ENCODE peak calls at places on chromosomes 6 and 20, in six cellular contexts. T is activated B cell treated with CpG ODN at 0.5 μM for 24 hours, S is lower lobe of right lung, H is WERI-Rb-1, Q is adrenal gland, P is uterus. W is an unnamed sample.

GRCh38 chr6:37176268-37177082 is 6.5 kb downstream of the PIM1 start:
- DNase-seq in Q (no peak), H (peak; percentile 88), P (no peak), T (no peak), S (no peak), W (no peak)

GRCh38 chr6:14652536-14652935 is 535.0 kb downstream of the CD83 start:
- DNase-seq in Q (no peak), P (no peak), H (no peak), S (no peak), T (no peak), W (no peak)

GRCh38 chr20:2397091-2397490 is 16.4 kb downstream of the TGM6 start:
- DNase-seq in P (no peak), Q (no peak), T (no peak), S (no peak), H (no peak), W (no peak)

GRCh38 chr6:116924245-116924644 is 47.2 kb downstream of the RFX6 start:
- DNase-seq in H (no peak), Q (no peak), S (no peak), P (no peak), T (no peak), W (no peak)

GRCh38 chr6:124977067-124977908 is 15.1 kb downstream of the RNF217 start:
- DNase-seq in P (no peak), T (no peak), S (no peak), Q (no peak), H (no peak), W (no peak)

GRCh38 chr20:25052255-25053206 is 5.4 kb downstream of the ACSS1 start:
- DNase-seq in P (peak; percentile 54), H (no peak), Q (peak; percentile 23), T (peak; percentile 4), S (no peak), W (no peak)

GRCh38 chr20:40979247-40979646 is 49.4 kb upstream of the TOP1 start:
- DNase-seq in Q (no peak), T (no peak), P (no peak), H (no peak), S (no peak), W (no peak)

GRCh38 chr6:21227486-21227885 is 366.1 kb upstream of the SOX4 start:
- DNase-seq in Q (no peak), T (no peak), S (no peak), H (no peak), P (no peak), W (no peak)

GRCh38 chr6:163620670-163621330 is 206.3 kb downstream of the QKI start:
- DNase-seq in T (no peak), S (no peak), H (no peak), Q (no peak), P (no peak), W (no peak)

GRCh38 chr20:22698443-22698842 is 114.1 kb upstream of the FOXA2 start:
- DNase-seq in T (no peak), P (no peak), S (no peak), H (no peak), Q (no peak), W (no peak)

GRCh38 chr6:34792605-34793500 is 970 bp downstream of the BLTP3A start:
- DNase-seq in P (peak; percentile 37), H (peak; percentile 41), Q (peak; percentile 69), T (no peak), S (no peak), W (no peak)

GRCh38 chr20:23131766-23132165 is 45.6 kb upstream of the CD93 start:
- DNase-seq in H (no peak), S (no peak), Q (no peak), T (no peak), P (no peak), W (no peak)

GRCh38 chr6:11381801-11382513 is 149.5 kb upstream of the NEDD9 start:
- DNase-seq in T (peak; percentile 58), H (no peak), P (no peak), Q (no peak), S (peak; percentile 64), W (no peak)

GRCh38 chr6:4575724-4576123 is 200.5 kb upstream of the CDYL start:
- DNase-seq in T (no peak), S (no peak), Q (no peak), P (no peak), H (no peak), W (no peak)

DNA sequence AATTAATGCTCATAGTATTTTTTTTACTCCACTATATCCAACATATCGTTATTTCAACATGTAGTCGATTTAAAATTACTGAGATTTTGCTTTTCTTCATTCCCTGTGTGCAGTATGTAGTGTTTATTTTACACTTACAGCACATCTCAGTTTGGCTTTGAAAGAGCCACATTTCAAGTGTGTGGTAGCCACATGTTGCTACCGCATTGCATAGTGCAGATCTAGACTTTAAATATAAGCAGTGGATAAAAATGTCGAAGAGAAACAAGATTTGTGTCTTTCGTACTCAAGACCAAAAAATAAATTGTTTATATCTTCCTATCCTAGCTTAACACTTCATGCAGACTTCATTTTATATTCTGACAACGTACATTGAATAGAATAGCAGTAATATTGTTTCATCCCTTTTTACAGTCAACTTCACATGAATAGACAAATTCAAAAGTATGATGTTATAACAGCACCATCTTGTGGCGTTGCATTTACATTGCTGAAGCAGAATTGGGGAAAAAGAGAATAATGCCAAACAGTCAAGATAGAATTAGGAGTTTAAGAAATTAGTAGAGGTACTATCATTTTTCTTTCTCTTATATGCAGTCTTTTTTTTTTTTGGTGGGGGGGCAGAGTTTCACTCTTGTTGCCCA is 29.9 kb downstream of the FBXO5 start:
- DNase-seq in P (no peak), Q (no peak), S (no peak), T (no peak), H (no peak), W (no peak)
- TF ChIP-seq CTCF in P (peak; percentile 23), Q (peak; percentile 40), S (peak; percentile 36), T (no peak), H (no peak), W (peak; percentile 55)

GRCh38 chr6:28542440-28543293 is 17.0 kb downstream of the GPX5 start:
- DNase-seq in Q (peak; percentile 35), P (peak; percentile 67), H (peak; percentile 31), S (peak; percentile 64), T (no peak), W (peak; percentile 82)
- TF ChIP-seq CTCF in Q (peak; percentile 9), P (no peak), H (peak; percentile 29), S (peak; percentile 33), T (no peak), W (peak; percentile 66)

GRCh38 chr6:105077592-105078463 is 102.0 kb downstream of the POPDC3 start:
- DNase-seq in Q (no peak), T (no peak), H (no peak), P (no peak), S (no peak), W (no peak)
- TF ChIP-seq CTCF in Q (peak; percentile 37), T (no peak), H (no peak), P (peak; percentile 19), S (peak; percentile 47), W (peak; percentile 70)

DNA sequence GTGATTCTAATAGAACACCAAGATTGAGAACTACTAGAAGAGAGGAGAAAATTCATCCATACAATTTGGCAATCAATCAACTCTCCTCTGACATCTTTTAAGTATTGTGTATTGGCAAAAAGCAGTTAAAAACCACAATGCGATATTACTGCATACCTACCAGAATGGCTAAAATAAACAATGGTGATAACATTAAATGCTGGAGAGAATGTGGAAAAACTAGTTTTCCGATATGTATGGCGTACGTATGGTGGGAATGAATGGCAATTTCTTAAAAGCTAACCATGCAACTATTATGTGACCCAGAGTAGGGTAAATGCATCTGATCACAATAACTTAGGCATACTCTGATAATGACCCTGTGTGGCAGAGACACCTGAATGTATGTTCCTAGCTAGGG is 29.3 kb upstream of the LAMA4 start:
- DNase-seq in S (no peak), P (no peak), Q (no peak), T (no peak), H (no peak), W (no peak)
- TF ChIP-seq CTCF in S (no peak), P (no peak), Q (no peak), T (no peak), H (no peak), W (no peak)

GRCh38 chr20:36398515-36398914 is 92.4 kb downstream of the DLGAP4 start:
- DNase-seq in Q (no peak), H (no peak), T (no peak), S (no peak), P (no peak), W (no peak)

GRCh38 chr20:36400901-36401300 is 94.8 kb downstream of the DLGAP4 start:
- DNase-seq in Q (no peak), S (no peak), H (no peak), P (no peak), T (no peak), W (no peak)

GRCh38 chr20:36399147-36399968 is 93.2 kb downstream of the DLGAP4 start:
- DNase-seq in S (no peak), T (no peak), Q (peak; percentile 70), P (no peak), H (peak; percentile 86), W (no peak)

GRCh38 chr20:36401336-36401735 is 95.2 kb downstream of the DLGAP4 start:
- DNase-seq in H (no peak), S (peak; percentile 1), T (no peak), P (no peak), Q (no peak), W (no peak)

DNA sequence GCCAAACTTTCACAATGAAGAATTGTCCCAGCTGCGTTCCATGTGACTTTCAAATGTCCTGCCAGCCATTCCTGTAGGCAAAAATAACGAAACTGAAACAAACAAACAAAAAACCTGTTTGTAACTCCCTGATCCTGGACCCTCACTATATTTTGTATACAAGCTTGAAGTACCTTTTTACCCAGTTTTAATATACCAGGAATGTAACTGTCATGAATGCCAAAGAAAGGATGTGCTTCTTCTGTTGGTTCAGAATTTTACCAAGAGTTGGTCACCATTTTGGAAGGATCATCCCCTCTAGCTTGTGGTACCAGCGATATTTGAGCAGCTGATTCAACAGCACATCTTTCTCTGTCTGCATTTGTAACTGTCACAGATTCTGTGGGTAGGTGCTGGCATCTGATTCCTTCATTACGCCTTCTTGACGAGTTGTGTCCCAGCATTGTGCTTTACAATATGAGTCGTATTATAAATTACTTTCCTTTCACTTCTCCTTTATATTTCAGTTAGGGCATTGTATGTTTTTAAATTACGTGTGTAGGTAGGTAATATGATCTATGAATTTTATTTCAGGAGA is 93.9 kb downstream of the DLGAP4 start:
- DNase-seq in Q (no peak), H (no peak), S (no peak), T (no peak), P (no peak), W (no peak)
- TF ChIP-seq CTCF in Q (no peak), H (no peak), S (no peak), T (no peak), P (no peak), W (no peak)

GRCh38 chr6:82589509-82590206 is 226.0 kb downstream of the TPBG start:
- DNase-seq in S (no peak), P (no peak), T (no peak), Q (no peak), H (peak; percentile 14), W (no peak)
- TF ChIP-seq CTCF in S (no peak), P (no peak), T (no peak), Q (no peak), H (peak; percentile 25), W (no peak)

W was measured in mesothelial cell of epicardium.